ENCODE peak calls at places on chromosome 10, in eight cellular contexts. K is CD4-positive, CD25-positive, alpha-beta regulatory T cell; J is A549; D is H1; P is IMR-90; S is CD8-positive, alpha-beta T cell; I is fibroblast of lung; M is OCI-LY7. Q is an unnamed sample. For H3K9me3, the result is how much of the 10 kb centered on the place peaks cover.

GRCh38 chr10:117736655-117737054 is 194.1 kb downstream of the EMX2 start:
- DNase-seq in S (no peak), J (peak), P (no peak), M (no peak), K (no peak), I (no peak), D (no peak), Q (no peak)

GRCh38 chr10:108852211-108852610 is 1071.1 kb downstream of the XPNPEP1 start:
- DNase-seq in I (no peak), J (no peak), P (no peak), S (no peak), D (no peak), K (no peak), M (no peak), Q (no peak)

GRCh38 chr10:51685768-51686167 is 13.6 kb downstream of the CSTF2T start:
- DNase-seq in M (no peak), J (no peak), D (no peak), K (no peak), P (no peak), S (no peak), I (no peak), Q (no peak)

GRCh38 chr10:97740613-97741012 is 3.7 kb downstream of the ZFYVE27 start:
- DNase-seq in S (no peak), D (no peak), P (no peak), I (no peak), M (no peak), J (no peak), K (no peak), Q (peak)

GRCh38 chr10:132533571-132534260 is 3.9 kb upstream of the INPP5A start:
- DNase-seq in D (no peak), M (no peak), S (no peak), J (no peak), K (no peak), P (no peak), I (no peak), Q (no peak)

GRCh38 chr10:58998924-58999713 is 177.3 kb upstream of the PHYHIPL start:
- DNase-seq in K (no peak), P (no peak), D (no peak), S (no peak), J (no peak), I (peak), M (no peak), Q (no peak)

GRCh38 chr10:124138195-124138882 is 44.9 kb upstream of the CHST15 start:
- DNase-seq in I (peak), S (no peak), K (no peak), D (no peak), P (no peak), J (no peak), M (no peak), Q (no peak)

GRCh38 chr10:100153239-100153840 is 32.5 kb downstream of the ERLIN1 start:
- DNase-seq in K (no peak), D (no peak), M (no peak), S (no peak), I (no peak), P (no peak), J (no peak), Q (no peak)

GRCh38 chr10:31731711-31732110 is 196.9 kb downstream of the ARHGAP12 start:
- DNase-seq in I (no peak), J (no peak), K (no peak), M (no peak), D (no peak), S (no peak), P (no peak), Q (no peak)

GRCh38 chr10:94066411-94066810 is 72.7 kb downstream of the PLCE1 start:
- DNase-seq in J (no peak), K (no peak), I (peak), M (no peak), P (peak), S (no peak), D (no peak), Q (no peak)

GRCh38 chr10:65861249-65861648 is 1064.6 kb upstream of the LRRTM3 start:
- DNase-seq in P (no peak), I (peak), M (no peak), K (no peak), J (no peak), D (no peak), S (no peak), Q (no peak)

GRCh38 chr10:11612004-11613001 is 853 bp upstream of the USP6NL start:
- DNase-seq in M (peak), K (no peak), I (no peak), J (no peak), S (peak), D (no peak), P (no peak), Q (no peak)

GRCh38 chr10:48792687-48793096 is 108.0 kb downstream of the WDFY4 start:
- DNase-seq in M (no peak), S (no peak), D (no peak), I (peak), K (no peak), P (peak), J (no peak), Q (no peak)

GRCh38 chr10:13001041-13001886 is at the start of gene CCDC3:
- DNase-seq in P (no peak), K (no peak), D (peak), J (peak), I (peak), M (no peak), S (no peak), Q (peak)

GRCh38 chr10:20797290-20797689 is 99.8 kb downstream of the NEBL start:
- DNase-seq in D (no peak), P (no peak), M (no peak), I (no peak), J (no peak), S (no peak), K (no peak), Q (no peak)

GRCh38 chr10:9860045-9860444 is 1157.6 kb upstream of the CELF2 start:
- DNase-seq in K (no peak), J (no peak), P (peak), I (peak), D (no peak), S (no peak), M (no peak), Q (no peak)
- H3K9me3 ChIP-seq in K (under half), J (under half), P (under half), I (under half), D (under half), S (under half), M (under half), Q (under half)

GRCh38 chr10:62654966-62655336 is 149.6 kb upstream of the ADO start:
- DNase-seq in I (no peak), S (no peak), P (no peak), D (no peak), J (no peak), K (no peak), M (no peak), Q (no peak)

GRCh38 chr10:62652564-62652963 is 152.0 kb upstream of the ADO start:
- DNase-seq in K (no peak), M (peak), D (no peak), P (no peak), S (no peak), I (no peak), J (no peak), Q (no peak)

GRCh38 chr10:62651341-62651740 is 153.2 kb upstream of the ADO start:
- DNase-seq in S (no peak), D (no peak), P (peak), M (no peak), K (no peak), I (peak), J (no peak), Q (no peak)

GRCh38 chr10:62652114-62652513 is 152.4 kb upstream of the ADO start:
- DNase-seq in K (no peak), D (no peak), J (no peak), I (peak), M (no peak), S (no peak), P (peak), Q (no peak)

GRCh38 chr10:62653254-62653653 is 151.3 kb upstream of the ADO start:
- DNase-seq in J (no peak), M (peak), P (no peak), K (no peak), S (no peak), I (no peak), D (no peak), Q (no peak)
- H3K9me3 ChIP-seq in J (under half), M (under half), P (under half), K (under half), S (under half), I (under half), D (under half), Q (under half)

GRCh38 chr10:121356187-121356586 is 242.1 kb downstream of the FGFR2 start:
- DNase-seq in D (no peak), I (no peak), S (no peak), M (no peak), P (no peak), J (no peak), K (no peak), Q (no peak)
- H3K9me3 ChIP-seq in D (under half), I (under half), S (under half), M (under half), P (under half), J (under half), K (under half), Q (under half)

DNA sequence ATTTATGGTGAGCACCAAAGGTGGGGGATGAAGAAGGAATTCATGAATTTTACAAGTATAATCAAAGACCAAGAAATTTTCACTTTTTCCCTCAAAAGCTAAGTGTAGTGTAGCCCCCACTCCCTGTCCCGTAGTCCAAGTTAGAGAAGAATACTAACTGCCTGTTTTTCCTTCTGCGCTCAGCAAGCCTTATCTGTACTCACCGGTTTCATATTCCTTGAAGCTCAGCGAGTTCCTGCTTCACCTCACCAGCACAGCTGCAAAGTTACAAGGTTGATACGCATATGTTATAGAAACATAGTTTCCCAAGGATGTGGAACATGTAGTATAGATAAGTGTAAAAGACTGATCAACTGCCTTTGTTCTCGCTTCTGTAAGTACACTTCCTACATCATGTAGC is 16.0 kb upstream of the ZNF33B start:
- DNase-seq in K (no peak), D (no peak), J (no peak), S (no peak), M (no peak), P (no peak), I (no peak), Q (no peak)
- H3K9me3 ChIP-seq in K (under half), D (under half), J (under half), S (under half), M (under half), P (under half), I (under half), Q (under half)

DNA sequence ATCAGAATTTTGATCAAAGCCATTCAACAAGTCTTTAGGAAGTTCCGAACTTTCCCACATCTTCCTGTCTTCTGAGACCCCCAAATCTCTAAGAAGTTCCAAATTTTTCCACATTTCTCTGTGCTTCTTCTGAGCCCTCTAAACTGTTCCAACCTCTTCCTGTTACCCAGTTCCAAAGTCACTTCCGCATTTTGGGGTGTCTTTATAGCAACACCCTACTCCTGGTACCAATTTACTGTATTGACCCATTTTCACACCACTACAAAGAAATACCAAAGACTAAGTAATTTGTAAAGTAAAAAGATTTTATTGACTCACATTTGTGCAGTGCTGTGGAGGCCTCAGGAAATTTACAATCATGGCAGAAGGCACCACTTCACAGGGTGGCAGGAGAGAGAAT is 385.8 kb upstream of the GHITM start:
- DNase-seq in M (no peak), K (no peak), J (no peak), D (no peak), S (no peak), I (no peak), P (no peak), Q (no peak)
- H3K9me3 ChIP-seq in M (under half), K (under half), J (under half), D (under half), S (under half), I (under half), P (under half), Q (under half)

DNA sequence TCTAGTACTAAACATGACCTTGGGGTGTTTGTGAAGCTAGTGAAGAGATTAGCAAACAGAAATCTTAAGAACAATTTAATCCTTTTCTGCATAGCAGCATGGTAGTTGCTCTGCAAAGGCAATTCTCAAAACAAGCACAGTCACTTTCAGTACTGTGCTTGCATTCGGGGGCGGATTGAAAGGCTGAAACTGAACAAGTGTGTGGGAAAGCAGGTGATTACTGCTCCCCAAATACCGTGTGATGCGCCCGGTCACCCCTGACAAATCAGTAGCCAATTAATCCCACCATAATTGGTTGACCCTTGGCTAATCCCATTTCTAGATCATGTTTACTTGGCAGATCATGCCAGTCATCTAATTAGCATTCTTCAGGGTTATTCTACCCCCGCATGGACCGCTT is 76.6 kb upstream of the ADRB1 start:
- DNase-seq in D (no peak), M (no peak), K (no peak), J (no peak), S (no peak), P (no peak), I (no peak), Q (no peak)
- H3K9me3 ChIP-seq in D (under half), M (under half), K (under half), J (under half), S (under half), P (under half), I (under half), Q (under half)

DNA sequence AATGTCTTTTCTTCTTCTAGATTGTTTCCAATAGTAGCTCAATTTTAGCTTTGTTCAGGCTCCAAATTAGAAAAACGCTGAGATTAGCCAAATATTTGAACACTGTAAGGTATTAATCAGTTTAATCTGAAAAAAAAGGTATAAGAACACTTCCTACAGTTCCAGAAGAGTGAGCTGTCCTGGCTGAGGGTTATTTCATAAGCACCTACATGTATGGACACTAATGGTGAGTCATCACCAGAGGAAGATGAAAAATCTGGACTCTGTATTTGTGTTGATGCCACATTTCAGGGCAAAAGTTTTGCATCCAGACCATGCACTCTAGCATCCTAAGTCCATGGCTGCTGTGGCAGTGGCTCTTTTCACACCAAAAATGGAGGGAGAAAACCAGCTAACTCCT is 189.5 kb downstream of the ANKRD30A start:
- DNase-seq in K (no peak), P (no peak), I (no peak), S (no peak), M (no peak), D (no peak), J (peak), Q (no peak)
- H3K9me3 ChIP-seq in K (under half), P (under half), I (under half), S (under half), M (under half), D (half or more), J (under half), Q (under half)

GRCh38 chr10:1406172-1406975 is 331.0 kb downstream of the ADARB2 start:
- DNase-seq in P (no peak), J (no peak), D (no peak), I (no peak), K (no peak), S (no peak), M (no peak), Q (no peak)

GRCh38 chr10:1402821-1403507 is 334.4 kb downstream of the ADARB2 start:
- DNase-seq in S (no peak), M (no peak), K (no peak), J (no peak), D (no peak), P (no peak), I (no peak), Q (no peak)

GRCh38 chr10:1404953-1405260 is 332.4 kb downstream of the ADARB2 start:
- DNase-seq in I (no peak), S (no peak), K (no peak), J (no peak), D (no peak), M (no peak), P (no peak), Q (no peak)

GRCh38 chr10:1403508-1404230 is 333.7 kb downstream of the ADARB2 start:
- DNase-seq in D (no peak), J (no peak), M (peak), S (no peak), P (no peak), K (no peak), I (no peak), Q (no peak)

GRCh38 chr10:1404236-1404952 is 332.9 kb downstream of the ADARB2 start:
- DNase-seq in P (no peak), J (no peak), M (no peak), K (no peak), D (no peak), S (no peak), I (no peak), Q (no peak)
- H3K9me3 ChIP-seq in P (half or more), J (under half), M (under half), K (under half), D (under half), S (under half), I (under half), Q (under half)